ENCODE peak calls at places on chromosomes 6 and 20, in six cellular contexts. F, V, J, U, H and G are unnamed samples.

GRCh38 chr6:139587469-139587868 is 213.0 kb upstream of the CITED2 start:
- DNase-seq in V (no peak), H (no peak), U (no peak), J (no peak), F (no peak), G (no peak)

GRCh38 chr6:37799263-37799644 is 20.3 kb upstream of the ZFAND3 start:
- DNase-seq in J (no peak), H (no peak), U (no peak), V (no peak), F (no peak), G (no peak)

GRCh38 chr6:154536255-154536654 is 25.8 kb upstream of the CNKSR3 start:
- DNase-seq in F (no peak), H (no peak), V (no peak), J (no peak), U (no peak), G (no peak)

GRCh38 chr6:154370545-154370944 is 13.9 kb upstream of the IPCEF1 start:
- DNase-seq in F (no peak), U (no peak), H (no peak), J (no peak), V (peak), G (no peak)

GRCh38 chr6:20840675-20841074 is 306.4 kb downstream of the CDKAL1 start:
- DNase-seq in V (no peak), H (no peak), U (no peak), F (no peak), J (no peak), G (no peak)

GRCh38 chr6:2168480-2168879 is 76.9 kb downstream of the GMDS start:
- DNase-seq in J (no peak), U (no peak), F (no peak), H (no peak), V (no peak), G (no peak)

GRCh38 chr6:53796451-53796780 is 1.6 kb downstream of the LRRC1 start:
- DNase-seq in J (no peak), V (no peak), H (no peak), U (no peak), F (no peak), G (no peak)

GRCh38 chr6:159097256-159097655 is 52.5 kb upstream of the TAGAP start:
- DNase-seq in H (no peak), V (no peak), U (no peak), J (no peak), F (no peak), G (no peak)

GRCh38 chr6:43939281-43940070 is 169.5 kb downstream of the VEGFA start:
- DNase-seq in F (no peak), U (no peak), H (peak), V (no peak), J (no peak), G (no peak)

GRCh38 chr6:90478278-90478677 is 108.6 kb downstream of the MAP3K7 start:
- DNase-seq in V (no peak), H (no peak), F (no peak), J (no peak), U (no peak), G (no peak)

GRCh38 chr20:48823960-48824497 is 3.8 kb downstream of the PREX1 start:
- DNase-seq in F (no peak), V (peak), H (no peak), U (peak), J (no peak), G (no peak)

GRCh38 chr6:40957616-40958492 is 81.2 kb downstream of the UNC5CL start:
- DNase-seq in H (no peak), J (no peak), F (no peak), V (no peak), U (no peak), G (no peak)

GRCh38 chr6:143959865-143960264 is 48.2 kb downstream of the PLAGL1 start:
- DNase-seq in U (no peak), H (no peak), F (no peak), J (no peak), V (no peak), G (no peak)

GRCh38 chr6:558089-558488 is 98.8 kb downstream of the HUS1B start:
- DNase-seq in U (no peak), H (no peak), F (no peak), V (peak), J (no peak), G (no peak)

GRCh38 chr20:16472045-16472872 is 101.0 kb downstream of the KIF16B start:
- DNase-seq in U (no peak), J (no peak), V (no peak), F (no peak), H (no peak), G (no peak)

GRCh38 chr6:41443616-41444525 is 102.3 kb upstream of the FOXP4 start:
- DNase-seq in V (no peak), F (peak), J (no peak), U (no peak), H (peak), G (no peak)

GRCh38 chr20:50186987-50187402 is 3.6 kb upstream of the CEBPB start:
- DNase-seq in U (no peak), F (no peak), V (no peak), J (no peak), H (peak), G (no peak)

GRCh38 chr6:105794263-105794662 is 291.9 kb upstream of the PRDM1 start:
- DNase-seq in U (no peak), J (no peak), H (peak), V (no peak), F (peak), G (peak)

GRCh38 chr6:168886964-168887363 is 366.7 kb downstream of the THBS2 start:
- DNase-seq in J (no peak), U (no peak), F (no peak), H (no peak), V (no peak), G (no peak)

GRCh38 chr20:40814328-40814960 is 125.4 kb upstream of the MAFB start:
- DNase-seq in J (peak), U (no peak), F (no peak), V (no peak), H (no peak), G (no peak)

GRCh38 chr6:86723729-86724128 is 213.6 kb upstream of the HTR1E start:
- DNase-seq in H (no peak), J (no peak), F (no peak), V (no peak), U (no peak), G (no peak)

GRCh38 chr6:170257376-170257775 is 33.5 kb downstream of the DLL1 start:
- DNase-seq in H (peak), F (no peak), J (no peak), V (no peak), U (no peak), G (no peak)